ENCODE peak calls at places on chromosomes 16 and 17, in six cellular contexts. One of them, this sample, is unnamed.

GRCh38 chr16:81632392-81633146 is 146.5 kb upstream of the PLCG2 start:
- DNase-seq in H1: no peak
- DNase-seq in astrocyte of the cerebellum: peak
- DNase-seq in heart left ventricle: peak
- DNase-seq in fibroblast of the aortic adventitia: no peak
- DNase-seq in breast epithelium: peak
- DNase-seq in this sample: no peak

GRCh38 chr17:35898283-35899070 is 18.3 kb upstream of the CCL5 start:
- DNase-seq in H1: no peak
- DNase-seq in astrocyte of the cerebellum: no peak
- DNase-seq in heart left ventricle: no peak
- DNase-seq in fibroblast of the aortic adventitia: no peak
- DNase-seq in breast epithelium: no peak
- DNase-seq in this sample: no peak

GRCh38 chr17:14092808-14093207 is 23.5 kb downstream of the COX10 start:
- DNase-seq in H1: no peak
- DNase-seq in astrocyte of the cerebellum: no peak
- DNase-seq in heart left ventricle: no peak
- DNase-seq in fibroblast of the aortic adventitia: no peak
- DNase-seq in breast epithelium: no peak
- DNase-seq in this sample: no peak

GRCh38 chr16:82603784-82604411 is 22.9 kb upstream of the CDH13 start:
- DNase-seq in H1: no peak
- DNase-seq in astrocyte of the cerebellum: peak
- DNase-seq in heart left ventricle: peak
- DNase-seq in fibroblast of the aortic adventitia: peak
- DNase-seq in breast epithelium: peak
- DNase-seq in this sample: no peak

GRCh38 chr16:89864421-89864820 is 9.0 kb upstream of the TCF25 start:
- DNase-seq in H1: no peak
- DNase-seq in astrocyte of the cerebellum: no peak
- DNase-seq in heart left ventricle: peak
- DNase-seq in fibroblast of the aortic adventitia: peak
- DNase-seq in breast epithelium: no peak
- DNase-seq in this sample: no peak

GRCh38 chr17:8954339-8954738 is 11.2 kb downstream of the PIK3R5 start:
- DNase-seq in H1: peak
- DNase-seq in astrocyte of the cerebellum: no peak
- DNase-seq in heart left ventricle: peak
- DNase-seq in fibroblast of the aortic adventitia: no peak
- DNase-seq in breast epithelium: no peak
- DNase-seq in this sample: peak

GRCh38 chr16:26365555-26365954 is 673.8 kb downstream of the HS3ST4 start:
- DNase-seq in H1: peak
- DNase-seq in astrocyte of the cerebellum: no peak
- DNase-seq in heart left ventricle: no peak
- DNase-seq in fibroblast of the aortic adventitia: no peak
- DNase-seq in breast epithelium: no peak
- DNase-seq in this sample: no peak

GRCh38 chr16:30558789-30559377 is 709 bp upstream of the ZNF764 start:
- DNase-seq in H1: no peak
- DNase-seq in astrocyte of the cerebellum: no peak
- DNase-seq in heart left ventricle: no peak
- DNase-seq in fibroblast of the aortic adventitia: no peak
- DNase-seq in breast epithelium: no peak
- DNase-seq in this sample: no peak

GRCh38 chr16:53429221-53429943 is 4.9 kb upstream of the RBL2 start:
- DNase-seq in H1: no peak
- DNase-seq in astrocyte of the cerebellum: no peak
- DNase-seq in heart left ventricle: no peak
- DNase-seq in fibroblast of the aortic adventitia: peak
- DNase-seq in breast epithelium: no peak
- DNase-seq in this sample: no peak

GRCh38 chr17:45223541-45224528 is 2.1 kb downstream of the FMNL1 start:
- DNase-seq in H1: no peak
- DNase-seq in astrocyte of the cerebellum: no peak
- DNase-seq in heart left ventricle: no peak
- DNase-seq in fibroblast of the aortic adventitia: no peak
- DNase-seq in breast epithelium: no peak
- DNase-seq in this sample: no peak

GRCh38 chr17:40582328-40582901 is 17.1 kb upstream of the CCR7 start:
- DNase-seq in H1: no peak
- DNase-seq in astrocyte of the cerebellum: no peak
- DNase-seq in heart left ventricle: peak
- DNase-seq in fibroblast of the aortic adventitia: no peak
- DNase-seq in breast epithelium: peak
- DNase-seq in this sample: no peak

GRCh38 chr16:65285128-65286120 is 163.6 kb upstream of the CDH11 start:
- DNase-seq in H1: no peak
- DNase-seq in astrocyte of the cerebellum: no peak
- DNase-seq in heart left ventricle: no peak
- DNase-seq in fibroblast of the aortic adventitia: no peak
- DNase-seq in breast epithelium: no peak
- DNase-seq in this sample: no peak

GRCh38 chr17:62860962-62861873 is 53.1 kb upstream of the MARCHF10 start:
- DNase-seq in H1: no peak
- DNase-seq in astrocyte of the cerebellum: no peak
- DNase-seq in heart left ventricle: no peak
- DNase-seq in fibroblast of the aortic adventitia: no peak
- DNase-seq in breast epithelium: no peak
- DNase-seq in this sample: no peak

GRCh38 chr16:10936585-10936984 is 5.7 kb downstream of the DEXI start:
- DNase-seq in H1: no peak
- DNase-seq in astrocyte of the cerebellum: no peak
- DNase-seq in heart left ventricle: no peak
- DNase-seq in fibroblast of the aortic adventitia: no peak
- DNase-seq in breast epithelium: no peak
- DNase-seq in this sample: no peak

GRCh38 chr17:66630828-66631472 is 204.0 kb upstream of the CACNG5 start:
- DNase-seq in H1: no peak
- DNase-seq in astrocyte of the cerebellum: no peak
- DNase-seq in heart left ventricle: no peak
- DNase-seq in fibroblast of the aortic adventitia: no peak
- DNase-seq in breast epithelium: no peak
- DNase-seq in this sample: no peak

GRCh38 chr17:60089097-60089844 is 10.6 kb upstream of the HEATR6 start:
- DNase-seq in H1: no peak
- DNase-seq in astrocyte of the cerebellum: no peak
- DNase-seq in heart left ventricle: no peak
- DNase-seq in fibroblast of the aortic adventitia: no peak
- DNase-seq in breast epithelium: no peak
- DNase-seq in this sample: no peak

GRCh38 chr16:75256059-75256870 is 4.8 kb upstream of the BCAR1 start:
- DNase-seq in H1: no peak
- DNase-seq in astrocyte of the cerebellum: no peak
- DNase-seq in heart left ventricle: peak
- DNase-seq in fibroblast of the aortic adventitia: peak
- DNase-seq in breast epithelium: no peak
- DNase-seq in this sample: no peak

GRCh38 chr17:28427372-28427771 is 21.4 kb upstream of the SLC46A1 start:
- DNase-seq in H1: no peak
- DNase-seq in astrocyte of the cerebellum: no peak
- DNase-seq in heart left ventricle: no peak
- DNase-seq in fibroblast of the aortic adventitia: no peak
- DNase-seq in breast epithelium: no peak
- DNase-seq in this sample: no peak

GRCh38 chr17:28425206-28425605 is 19.2 kb upstream of the SLC46A1 start:
- DNase-seq in H1: no peak
- DNase-seq in astrocyte of the cerebellum: no peak
- DNase-seq in heart left ventricle: no peak
- DNase-seq in fibroblast of the aortic adventitia: no peak
- DNase-seq in breast epithelium: no peak
- DNase-seq in this sample: no peak

GRCh38 chr17:28421775-28422305 is 15.8 kb upstream of the SLC46A1 start:
- DNase-seq in H1: no peak
- DNase-seq in astrocyte of the cerebellum: no peak
- DNase-seq in heart left ventricle: no peak
- DNase-seq in fibroblast of the aortic adventitia: no peak
- DNase-seq in breast epithelium: no peak
- DNase-seq in this sample: no peak

DNA sequence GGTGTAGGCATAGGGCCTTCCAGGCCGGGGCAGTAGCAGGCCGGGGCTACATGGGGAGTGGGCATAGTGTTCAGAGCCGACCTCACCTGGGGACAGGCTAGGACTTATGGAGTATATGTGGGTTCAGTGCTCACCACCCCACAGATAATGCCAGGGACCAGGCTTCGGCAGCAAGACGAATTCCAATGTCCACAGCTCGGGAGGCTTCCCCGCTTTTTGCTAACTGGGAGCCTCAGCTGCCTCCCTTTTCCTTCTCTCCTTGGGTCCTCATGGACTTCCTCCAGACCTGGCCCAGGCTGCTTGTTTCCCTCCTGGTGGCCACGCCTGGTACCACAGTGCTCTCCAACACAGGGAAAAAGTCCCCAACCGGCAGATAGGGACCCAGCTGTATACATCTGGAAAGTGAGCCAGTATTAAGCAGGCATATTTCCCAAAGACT is 20.1 kb upstream of the SLC46A1 start:
- DNase-seq in H1: no peak
- DNase-seq in astrocyte of the cerebellum: no peak
- DNase-seq in heart left ventricle: no peak
- DNase-seq in fibroblast of the aortic adventitia: no peak
- DNase-seq in breast epithelium: no peak
- DNase-seq in this sample: no peak
- TF ChIP-seq CTCF in H1: peak
- TF ChIP-seq CTCF in astrocyte of the cerebellum: peak
- TF ChIP-seq CTCF in heart left ventricle: no peak
- TF ChIP-seq CTCF in fibroblast of the aortic adventitia: peak
- TF ChIP-seq CTCF in breast epithelium: no peak
- TF ChIP-seq CTCF in this sample: no peak

GRCh38 chr16:72962347-72962746 is 85.6 kb downstream of the ZFHX3 start:
- DNase-seq in H1: no peak
- DNase-seq in astrocyte of the cerebellum: no peak
- DNase-seq in heart left ventricle: no peak
- DNase-seq in fibroblast of the aortic adventitia: no peak
- DNase-seq in breast epithelium: no peak
- DNase-seq in this sample: no peak

GRCh38 chr16:72961863-72962262 is 86.1 kb downstream of the ZFHX3 start:
- DNase-seq in H1: no peak
- DNase-seq in astrocyte of the cerebellum: no peak
- DNase-seq in heart left ventricle: no peak
- DNase-seq in fibroblast of the aortic adventitia: no peak
- DNase-seq in breast epithelium: no peak
- DNase-seq in this sample: no peak

GRCh38 chr16:72959301-72959996 is 88.5 kb downstream of the ZFHX3 start:
- DNase-seq in H1: no peak
- DNase-seq in astrocyte of the cerebellum: no peak
- DNase-seq in heart left ventricle: no peak
- DNase-seq in fibroblast of the aortic adventitia: no peak
- DNase-seq in breast epithelium: no peak
- DNase-seq in this sample: no peak

GRCh38 chr16:72960101-72960500 is 87.8 kb downstream of the ZFHX3 start:
- DNase-seq in H1: no peak
- DNase-seq in astrocyte of the cerebellum: no peak
- DNase-seq in heart left ventricle: no peak
- DNase-seq in fibroblast of the aortic adventitia: no peak
- DNase-seq in breast epithelium: no peak
- DNase-seq in this sample: no peak

DNA sequence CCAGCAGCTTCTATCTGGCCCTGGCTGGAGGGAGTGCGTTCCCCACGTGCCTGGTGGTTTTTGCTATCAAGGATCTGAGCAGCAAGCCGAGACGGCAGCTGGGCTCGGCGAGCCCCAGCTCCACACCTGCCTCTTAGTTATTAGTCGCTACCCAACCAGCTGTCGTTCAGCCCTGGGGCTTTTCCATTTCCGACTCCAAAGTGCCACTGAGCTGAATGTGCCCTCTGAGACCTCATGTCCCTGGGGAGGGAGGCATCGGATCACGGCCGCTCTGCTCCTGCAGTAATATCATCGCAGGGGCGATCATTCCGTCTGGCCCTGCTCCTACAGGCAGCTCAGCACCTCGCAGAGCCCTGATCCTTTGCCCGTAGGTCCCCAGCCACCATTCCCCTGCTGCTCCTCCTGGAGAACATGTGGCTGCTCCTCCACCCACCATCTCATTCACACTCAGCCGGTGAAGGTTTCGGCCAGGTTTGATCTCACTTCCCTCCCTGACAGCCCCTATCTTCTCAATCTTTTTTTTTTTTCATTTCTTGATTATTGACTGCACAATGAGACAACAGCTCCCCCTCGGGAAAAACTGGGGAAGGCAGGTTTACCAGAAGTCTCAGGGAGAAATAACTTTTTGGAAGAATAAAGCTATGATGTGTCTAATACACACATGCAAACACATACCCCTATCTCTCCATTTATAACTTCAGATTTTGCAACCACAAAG is 86.7 kb downstream of the ZFHX3 start:
- DNase-seq in H1: no peak
- DNase-seq in astrocyte of the cerebellum: no peak
- DNase-seq in heart left ventricle: no peak
- DNase-seq in fibroblast of the aortic adventitia: no peak
- DNase-seq in breast epithelium: no peak
- DNase-seq in this sample: no peak
- TF ChIP-seq CTCF in H1: no peak
- TF ChIP-seq CTCF in astrocyte of the cerebellum: peak
- TF ChIP-seq CTCF in heart left ventricle: peak
- TF ChIP-seq CTCF in fibroblast of the aortic adventitia: peak
- TF ChIP-seq CTCF in breast epithelium: no peak
- TF ChIP-seq CTCF in this sample: no peak

GRCh38 chr17:55238197-55238930 is 26.4 kb upstream of the HLF start:
- DNase-seq in H1: peak
- DNase-seq in astrocyte of the cerebellum: peak
- DNase-seq in heart left ventricle: peak
- DNase-seq in fibroblast of the aortic adventitia: peak
- DNase-seq in breast epithelium: peak
- DNase-seq in this sample: peak
- TF ChIP-seq CTCF in H1: no peak
- TF ChIP-seq CTCF in astrocyte of the cerebellum: no peak
- TF ChIP-seq CTCF in heart left ventricle: no peak
- TF ChIP-seq CTCF in fibroblast of the aortic adventitia: no peak
- TF ChIP-seq CTCF in breast epithelium: no peak
- TF ChIP-seq CTCF in this sample: no peak

GRCh38 chr17:79024901-79025737 is 1.1 kb downstream of the C1QTNF1 start:
- DNase-seq in H1: no peak
- DNase-seq in astrocyte of the cerebellum: no peak
- DNase-seq in heart left ventricle: peak
- DNase-seq in fibroblast of the aortic adventitia: no peak
- DNase-seq in breast epithelium: no peak
- DNase-seq in this sample: no peak

GRCh38 chr17:79026345-79027273 is 2.6 kb downstream of the C1QTNF1 start:
- DNase-seq in H1: no peak
- DNase-seq in astrocyte of the cerebellum: no peak
- DNase-seq in heart left ventricle: peak
- DNase-seq in fibroblast of the aortic adventitia: peak
- DNase-seq in breast epithelium: peak
- DNase-seq in this sample: no peak

GRCh38 chr17:79022507-79022991 is 1.4 kb upstream of the C1QTNF1 start:
- DNase-seq in H1: no peak
- DNase-seq in astrocyte of the cerebellum: no peak
- DNase-seq in heart left ventricle: peak
- DNase-seq in fibroblast of the aortic adventitia: peak
- DNase-seq in breast epithelium: no peak
- DNase-seq in this sample: no peak

GRCh38 chr17:79023180-79023705 is 726 bp upstream of the C1QTNF1 start:
- DNase-seq in H1: no peak
- DNase-seq in astrocyte of the cerebellum: no peak
- DNase-seq in heart left ventricle: peak
- DNase-seq in fibroblast of the aortic adventitia: peak
- DNase-seq in breast epithelium: no peak
- DNase-seq in this sample: no peak

GRCh38 chr17:79023886-79024771 is at the start of gene C1QTNF1:
- DNase-seq in H1: no peak
- DNase-seq in astrocyte of the cerebellum: no peak
- DNase-seq in heart left ventricle: peak
- DNase-seq in fibroblast of the aortic adventitia: peak
- DNase-seq in breast epithelium: no peak
- DNase-seq in this sample: peak
- TF ChIP-seq CTCF in H1: peak
- TF ChIP-seq CTCF in astrocyte of the cerebellum: peak
- TF ChIP-seq CTCF in heart left ventricle: peak
- TF ChIP-seq CTCF in fibroblast of the aortic adventitia: peak
- TF ChIP-seq CTCF in breast epithelium: peak
- TF ChIP-seq CTCF in this sample: no peak